ENCODE peak calls at places on chromosomes 5 and 9, in ten cellular contexts. N is body of pancreas, S is cardiac muscle cell, R is HepG2, K is A673, X is heart left ventricle, D is H9, Z is A549, M is uterus, E is right lobe of liver. V is an unnamed sample.

GRCh38 chr5:116553366-116553765 is 21.3 kb downstream of the SEMA6A start:
- DNase-seq in N (no peak), S (no peak), R (no peak), K (no peak), X (no peak), D (no peak), Z (no peak), M (no peak), E (no peak), V (no peak)

GRCh38 chr9:35658894-35659220 is 765 bp downstream of the CCDC107 start:
- DNase-seq in N (peak; percentile 41), S (no peak), R (peak; percentile 23), K (peak; percentile 52), X (no peak), D (no peak), Z (no peak), M (peak; percentile 53), E (no peak), V (peak; percentile 53)

GRCh38 chr5:136094913-136095641 is 37.6 kb upstream of the SMAD5 start:
- DNase-seq in N (no peak), S (no peak), R (no peak), K (no peak), X (no peak), D (peak; percentile 9), Z (no peak), M (no peak), E (no peak), V (no peak)

GRCh38 chr9:124284940-124285441 is 27.2 kb downstream of the NEK6 start:
- DNase-seq in N (no peak), S (no peak), R (no peak), K (no peak), X (no peak), D (no peak), Z (no peak), M (peak; percentile 47), E (no peak), V (peak; percentile 90)

GRCh38 chr5:138935466-138935865 is 60.3 kb upstream of the LRRTM2 start:
- DNase-seq in N (no peak), S (no peak), R (no peak), K (no peak), X (no peak), D (no peak), Z (no peak), M (no peak), E (no peak), V (no peak)

GRCh38 chr5:137344723-137345322 is 154.3 kb downstream of the SPOCK1 start:
- DNase-seq in N (peak; percentile 61), S (peak; percentile 57), R (peak; percentile 26), K (peak; percentile 80), X (no peak), D (peak; percentile 58), Z (peak; percentile 18), M (no peak), E (no peak), V (peak; percentile 28)

GRCh38 chr5:128111818-128112448 is 28.4 kb downstream of the SLC12A2 start:
- DNase-seq in N (no peak), S (no peak), R (no peak), K (no peak), X (no peak), D (no peak), Z (no peak), M (no peak), E (no peak), V (no peak)

GRCh38 chr5:73826761-73827450 is 200.9 kb downstream of the ARHGEF28 start:
- DNase-seq in N (no peak), S (no peak), R (no peak), K (no peak), X (no peak), D (no peak), Z (peak; percentile 33), M (peak; percentile 50), E (no peak), V (no peak)

GRCh38 chr5:153777681-153778080 is 261.0 kb downstream of the FAM114A2 start:
- DNase-seq in N (no peak), S (no peak), R (no peak), K (no peak), X (no peak), D (no peak), Z (no peak), M (no peak), E (no peak), V (no peak)

GRCh38 chr5:154967419-154968024 is 26.6 kb downstream of the MRPL22 start:
- DNase-seq in N (no peak), S (peak; percentile 5), R (no peak), K (peak; percentile 40), X (no peak), D (no peak), Z (peak; percentile 22), M (no peak), E (no peak), V (no peak)

GRCh38 chr9:96651626-96652025 is 3.5 kb downstream of the PRXL2C start:
- DNase-seq in N (no peak), S (peak; percentile 13), R (no peak), K (peak; percentile 41), X (no peak), D (no peak), Z (peak; percentile 47), M (no peak), E (no peak), V (no peak)

GRCh38 chr9:96655198-96655851 is at the start of gene PRXL2C:
- DNase-seq in N (peak; percentile 81), S (peak; percentile 88), R (peak; percentile 29), K (peak; percentile 58), X (peak; percentile 92), D (peak; percentile 72), Z (peak; percentile 55), M (peak; percentile 85), E (peak; percentile 88), V (peak; percentile 90)

GRCh38 chr9:96649620-96650323 is 5.3 kb downstream of the PRXL2C start:
- DNase-seq in N (no peak), S (no peak), R (no peak), K (no peak), X (no peak), D (no peak), Z (no peak), M (no peak), E (no peak), V (no peak)

DNA sequence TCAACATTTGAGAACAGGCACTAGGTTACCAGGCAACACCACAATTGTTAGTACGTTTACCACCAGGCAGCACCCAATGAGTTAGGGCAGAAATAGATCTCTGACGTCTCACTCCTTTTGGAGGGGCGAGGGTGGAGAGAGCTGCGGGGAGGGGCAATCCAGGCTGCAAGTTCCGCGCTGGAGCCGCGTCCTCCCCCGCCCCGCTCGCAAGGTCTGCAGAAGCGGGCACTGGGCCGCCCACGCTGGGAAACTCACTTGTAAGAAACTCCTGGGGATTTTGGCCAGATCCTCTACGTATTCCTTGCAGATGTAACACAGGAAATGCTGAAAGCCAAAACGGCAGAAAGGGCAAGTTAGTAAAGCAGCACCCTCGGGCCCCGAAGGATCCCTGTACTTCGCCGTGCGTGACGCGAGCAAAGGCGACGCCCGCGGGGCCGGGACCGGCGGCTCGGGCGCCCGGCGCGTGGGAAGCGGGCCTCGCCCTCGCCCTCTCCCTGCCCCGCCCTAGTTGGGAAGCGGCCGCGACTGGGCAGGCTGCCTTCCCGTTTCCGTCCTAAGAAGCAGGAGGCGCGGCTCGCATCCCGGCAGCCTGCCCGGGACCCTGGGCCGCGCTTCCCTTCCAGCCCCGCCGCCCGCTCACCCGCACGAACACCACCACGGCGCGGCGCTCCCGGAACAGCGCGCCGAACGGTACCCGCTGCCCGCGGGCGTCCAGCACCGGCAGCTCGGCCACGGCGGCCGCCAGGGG is 493 bp downstream of the PRXL2C start:
- DNase-seq in N (peak; percentile 70), S (peak; percentile 92), R (peak; percentile 41), K (peak; percentile 81), X (peak; percentile 92), D (peak; percentile 81), Z (peak; percentile 71), M (peak; percentile 81), E (peak; percentile 85), V (peak; percentile 83)
- H3K27ac ChIP-seq in N (peak overlapping the region; percentile 91), S (peak overlapping the region; percentile 99), R (peak overlapping the region; percentile 86), K (no peak overlapping the region), X (peak overlapping the region; percentile 98), D (no peak overlapping the region), Z (peak overlapping the region; percentile 93), M (peak overlapping the region; percentile 96), E (peak overlapping the region; percentile 88), V (peak overlapping the region; percentile 100)

DNA sequence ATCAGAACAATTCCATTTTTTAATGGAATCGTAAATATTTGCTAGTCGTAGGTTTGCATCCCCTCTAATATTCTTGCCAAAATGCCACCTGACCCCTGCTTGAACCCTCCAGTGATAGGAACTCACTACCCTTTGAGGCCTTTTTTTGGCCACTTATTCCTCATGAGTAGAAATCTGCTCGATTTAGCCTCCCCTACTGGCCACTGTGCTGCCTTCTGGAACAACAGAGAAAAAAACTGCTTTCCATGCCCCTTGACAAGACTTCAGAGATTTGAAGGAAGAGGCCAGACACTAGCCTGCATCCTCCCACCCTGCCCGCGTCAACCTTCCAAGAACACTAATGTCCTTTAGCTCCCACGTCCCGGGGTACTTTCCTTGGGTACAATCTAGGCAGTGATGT is 4.1 kb downstream of the CCDC69 start:
- DNase-seq in N (no peak), S (no peak), R (no peak), K (no peak), X (no peak), D (no peak), Z (no peak), M (no peak), E (no peak), V (no peak)
- TF ChIP-seq CTCF in N (no peak), S (peak; percentile 50), R (no peak), K (no peak), X (peak; percentile 17), D (peak; percentile 51), Z (no peak), M (no peak), E (no peak), V (no peak)

DNA sequence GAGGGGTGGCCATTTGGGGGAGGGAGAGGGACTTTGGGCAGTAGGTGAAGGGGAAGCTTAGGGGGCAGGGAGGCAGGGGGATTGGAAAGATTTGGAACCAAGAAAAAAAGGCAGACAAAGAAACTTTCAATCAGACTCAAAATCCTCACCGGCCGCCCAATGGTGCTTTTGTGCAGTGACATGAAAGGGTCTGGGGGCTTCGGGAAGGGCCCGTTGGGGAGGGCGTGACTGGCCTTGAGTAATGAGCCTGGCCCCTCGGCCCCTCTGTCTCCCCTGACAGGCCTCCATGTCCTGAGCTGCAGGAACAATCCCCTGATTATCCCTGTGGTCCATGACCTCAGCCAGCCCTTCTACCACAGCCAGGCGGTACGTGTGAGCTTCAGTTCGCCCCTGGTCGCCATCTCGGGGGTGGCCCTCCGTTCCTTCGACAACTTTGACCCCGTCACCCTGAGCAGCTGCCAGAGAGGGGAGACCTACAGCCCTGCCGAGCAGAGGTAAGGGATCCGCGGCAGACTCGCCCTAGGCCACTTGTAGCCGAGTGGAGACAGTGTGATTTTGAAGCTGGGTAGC is 181.1 kb downstream of the PAPPA start:
- DNase-seq in N (no peak), S (no peak), R (no peak), K (no peak), X (no peak), D (no peak), Z (no peak), M (no peak), E (no peak), V (no peak)
- H3K4me1 ChIP-seq in N (peaks cover 10% of the 10 kb centered on the region), S (peaks cover 23% of the 10 kb centered on the region), R (peaks cover 46% of the 10 kb centered on the region), K (no peaks in the 10 kb centered on the region), X (no peaks in the 10 kb centered on the region), D (peaks cover 7% of the 10 kb centered on the region), Z (peaks cover 75% of the 10 kb centered on the region), M (no peaks in the 10 kb centered on the region), E (peaks cover 15% of the 10 kb centered on the region), V (no peaks in the 10 kb centered on the region)

DNA sequence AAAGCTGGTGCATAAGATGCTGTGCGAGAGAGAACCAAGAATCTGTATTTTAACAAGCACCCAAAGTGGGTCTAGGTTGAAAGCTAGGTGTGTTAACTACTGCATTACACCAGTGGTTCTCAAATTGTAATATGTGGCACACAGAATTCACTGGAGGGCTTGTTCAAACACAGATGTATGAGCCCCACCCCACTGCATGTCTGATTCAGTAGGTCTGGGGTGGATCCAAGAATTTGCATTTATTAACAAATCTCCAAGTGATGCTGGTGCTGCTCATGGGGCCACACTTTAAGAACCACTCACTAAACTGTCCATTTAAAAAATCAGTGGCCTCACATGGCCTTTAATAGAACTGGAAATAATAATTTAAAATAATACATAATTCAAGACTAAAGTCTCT is 40.4 kb downstream of the LPAR1 start:
- DNase-seq in N (no peak), S (no peak), R (no peak), K (no peak), X (no peak), D (no peak), Z (no peak), M (no peak), E (no peak), V (no peak)
- H3K27ac ChIP-seq in N (no peak overlapping the region), S (no peak overlapping the region), R (no peak overlapping the region), K (no peak overlapping the region), X (no peak overlapping the region), D (no peak overlapping the region), Z (no peak overlapping the region), M (no peak overlapping the region), E (no peak overlapping the region), V (peak overlapping the region; percentile 54)